ENCODE peak calls at places on chromosomes 6 and 20, in six cellular contexts. X, H, N, B, I and T are unnamed samples.

GRCh38 chr6:109671721-109672120 is 19.3 kb downstream of the AK9 start:
- DNase-seq in H (no peak), B (no peak), I (no peak), X (no peak), N (no peak), T (no peak)

GRCh38 chr6:33915134-33915533 is 111.3 kb upstream of the MLN start:
- DNase-seq in H (no peak), X (no peak), B (no peak), N (no peak), I (no peak), T (no peak)

GRCh38 chr6:157966990-157967389 is 14.7 kb upstream of the SYNJ2 start:
- DNase-seq in B (no peak), N (no peak), H (no peak), I (peak; percentile 49), X (no peak), T (no peak)

GRCh38 chr20:43893930-43894329 is 20.7 kb upstream of the TOX2 start:
- DNase-seq in N (no peak), I (no peak), H (peak; percentile 37), X (no peak), B (no peak), T (no peak)

GRCh38 chr6:149806127-149806526 is 56.6 kb downstream of the PCMT1 start:
- DNase-seq in I (no peak), X (no peak), N (no peak), B (no peak), H (no peak), T (no peak)

GRCh38 chr6:30500421-30501069 is 11.2 kb downstream of the HLA-E start:
- DNase-seq in X (no peak), N (no peak), H (peak; percentile 76), I (no peak), B (no peak), T (no peak)

GRCh38 chr20:61728786-61729365 is 336.8 kb downstream of the TAF4 start:
- DNase-seq in X (no peak), I (no peak), H (no peak), N (no peak), B (no peak), T (no peak)

GRCh38 chr20:50278684-50279531 is 88.3 kb downstream of the CEBPB start:
- DNase-seq in I (peak; percentile 73), B (no peak), N (no peak), H (no peak), X (no peak), T (no peak)

GRCh38 chr6:90203672-90204071 is 93.0 kb downstream of the BACH2 start:
- DNase-seq in H (no peak), X (no peak), N (no peak), B (no peak), I (no peak), T (no peak)

GRCh38 chr6:143223895-143224294 is 163.2 kb downstream of the AIG1 start:
- DNase-seq in I (peak; percentile 50), H (peak; percentile 23), N (no peak), X (no peak), B (no peak), T (no peak)

GRCh38 chr6:12844284-12845223 is 128.0 kb downstream of the PHACTR1 start:
- DNase-seq in X (no peak), I (no peak), H (peak; percentile 23), B (no peak), N (no peak), T (peak; percentile 39)

GRCh38 chr6:89184344-89184743 is 32.8 kb downstream of the GABRR1 start:
- DNase-seq in B (no peak), I (no peak), N (no peak), H (no peak), X (no peak), T (no peak)

GRCh38 chr20:34516874-34517542 is 786 bp downstream of the DYNLRB1 start:
- DNase-seq in N (peak; percentile 22), B (peak; percentile 6), I (no peak), H (no peak), X (no peak), T (peak; percentile 54)

GRCh38 chr6:161301338-161301737 is 27.5 kb upstream of the AGPAT4 start:
- DNase-seq in B (no peak), X (no peak), N (no peak), H (peak; percentile 74), I (no peak), T (no peak)

GRCh38 chr6:16727996-16728395 is 33.3 kb downstream of the ATXN1 start:
- DNase-seq in X (no peak), H (peak; percentile 60), B (no peak), N (no peak), I (peak; percentile 63), T (no peak)

GRCh38 chr6:91288741-91289140 is 701.9 kb upstream of the MAP3K7 start:
- DNase-seq in X (no peak), B (no peak), N (no peak), H (no peak), I (no peak), T (no peak)

GRCh38 chr6:113564401-113565161 is 292.6 kb upstream of the MARCKS start:
- DNase-seq in I (peak; percentile 93), N (no peak), H (peak; percentile 66), B (no peak), X (no peak), T (peak; percentile 20)

GRCh38 chr20:21719592-21720214 is 14.2 kb downstream of the PAX1 start:
- DNase-seq in I (peak; percentile 90), H (peak; percentile 42), X (peak; percentile 10), N (no peak), B (no peak), T (peak; percentile 78)

GRCh38 chr6:165636415-165637048 is 26.5 kb downstream of the PDE10A start:
- DNase-seq in X (no peak), I (peak; percentile 63), H (no peak), N (no peak), B (no peak), T (no peak)

GRCh38 chr20:51342510-51343236 is 199.8 kb downstream of the NFATC2 start:
- DNase-seq in B (no peak), I (no peak), H (no peak), N (no peak), X (no peak), T (no peak)

GRCh38 chr6:159487636-159488035 is 205.4 kb downstream of the SOD2 start:
- DNase-seq in B (no peak), H (no peak), N (no peak), I (no peak), X (no peak), T (no peak)

GRCh38 chr6:56381852-56382251 is 134.5 kb upstream of the COL21A1 start:
- DNase-seq in B (no peak), I (no peak), X (no peak), H (no peak), N (no peak), T (no peak)

GRCh38 chr6:3350252-3350826 is 91.6 kb downstream of the PSMG4 start:
- DNase-seq in N (no peak), X (no peak), I (no peak), H (no peak), B (no peak), T (no peak)

GRCh38 chr20:47868744-47869143 is 83.5 kb upstream of the SULF2 start:
- DNase-seq in B (no peak), I (no peak), X (no peak), H (no peak), N (no peak), T (no peak)

GRCh38 chr6:150928882-150929281 is 63.4 kb downstream of the MTHFD1L start:
- DNase-seq in H (no peak), B (no peak), I (peak; percentile 70), N (no peak), X (no peak), T (peak; percentile 31)

GRCh38 chr6:11331136-11331535 is 98.7 kb upstream of the NEDD9 start:
- DNase-seq in X (no peak), H (no peak), I (no peak), B (no peak), N (no peak), T (no peak)

GRCh38 chr20:19918965-19919329 is 98.2 kb upstream of the NAA20 start:
- DNase-seq in I (no peak), H (no peak), B (no peak), X (no peak), N (no peak), T (no peak)

GRCh38 chr20:37521091-37521771 is at the start of gene NNAT:
- DNase-seq in X (no peak), H (no peak), I (no peak), B (no peak), N (no peak), T (no peak)

GRCh38 chr20:32743237-32744112 is at the start of gene COMMD7:
- DNase-seq in H (peak; percentile 61), B (peak; percentile 40), I (peak; percentile 94), X (no peak), N (peak; percentile 66), T (peak; percentile 84)